ENCODE peak calls at places on chromosomes 12 and 14, in five cellular contexts. D, L, N, M and Z are unnamed samples.

GRCh38 chr12:22993639-22994038 is 368.7 kb downstream of the ETNK1 start:
- DNase-seq in D (peak), L (no peak), N (no peak), M (no peak), Z (no peak)

GRCh38 chr14:61174395-61175386 is 106.4 kb downstream of the TMEM30B start:
- DNase-seq in D (no peak), L (no peak), N (no peak), M (no peak), Z (no peak)

GRCh38 chr12:2891240-2892053 is 756 bp downstream of the TULP3 start:
- DNase-seq in D (peak), L (no peak), N (no peak), M (peak), Z (no peak)

GRCh38 chr14:61337893-61338292 is 16.5 kb downstream of the PRKCH start:
- DNase-seq in D (no peak), L (no peak), N (no peak), M (no peak), Z (no peak)

GRCh38 chr14:104805326-104805678 is 4.4 kb downstream of the ZBTB42 start:
- DNase-seq in D (no peak), L (peak), N (no peak), M (no peak), Z (no peak)

GRCh38 chr12:11768233-11768965 is 118.9 kb downstream of the ETV6 start:
- DNase-seq in D (no peak), L (no peak), N (no peak), M (no peak), Z (no peak)

GRCh38 chr12:21642707-21643389 is 14.8 kb downstream of the LDHB start:
- DNase-seq in D (no peak), L (no peak), N (no peak), M (no peak), Z (no peak)

GRCh38 chr14:94048676-94049624 is 22.8 kb downstream of the OTUB2 start:
- DNase-seq in D (no peak), L (no peak), N (peak), M (peak), Z (no peak)

GRCh38 chr14:75825147-75825592 is 156.6 kb downstream of the TGFB3 start:
- DNase-seq in D (no peak), L (no peak), N (no peak), M (no peak), Z (no peak)

GRCh38 chr12:31106101-31106803 is 32.6 kb downstream of the DDX11 start:
- DNase-seq in D (no peak), L (no peak), N (no peak), M (peak), Z (no peak)

GRCh38 chr14:93137864-93138263 is 22.1 kb upstream of the ITPK1 start:
- DNase-seq in D (peak), L (no peak), N (peak), M (peak), Z (no peak)

GRCh38 chr14:35339761-35340406 is 47.7 kb downstream of the PSMA6 start:
- DNase-seq in D (no peak), L (no peak), N (no peak), M (no peak), Z (no peak)

GRCh38 chr12:88360349-88360748 is 218.2 kb downstream of the TMTC3 start:
- DNase-seq in D (no peak), L (no peak), N (no peak), M (no peak), Z (no peak)

GRCh38 chr12:29316772-29317171 is 64.2 kb downstream of the ERGIC2 start:
- DNase-seq in D (no peak), L (peak), N (no peak), M (no peak), Z (no peak)

GRCh38 chr12:76276499-76277151 is 71.6 kb downstream of the BBS10 start:
- DNase-seq in D (no peak), L (no peak), N (no peak), M (no peak), Z (no peak)

GRCh38 chr14:95507701-95508103 is 8.7 kb downstream of the SYNE3 start:
- DNase-seq in D (peak), L (no peak), N (no peak), M (no peak), Z (peak)

GRCh38 chr14:91417983-91418386 is 365 bp upstream of the CCDC88C start:
- DNase-seq in D (peak), L (no peak), N (no peak), M (peak), Z (no peak)

GRCh38 chr12:78562358-78563205 is 302.0 kb upstream of the SYT1 start:
- DNase-seq in D (peak), L (no peak), N (peak), M (peak), Z (no peak)

GRCh38 chr14:23537351-23538048 is 14.1 kb downstream of the ZFHX2 start:
- DNase-seq in D (no peak), L (no peak), N (no peak), M (no peak), Z (no peak)

GRCh38 chr12:128474916-128475315 is 207.9 kb downstream of the TMEM132C start:
- DNase-seq in D (no peak), L (no peak), N (no peak), M (no peak), Z (no peak)

GRCh38 chr14:71341160-71341559 is 433.9 kb downstream of the PCNX1 start:
- DNase-seq in D (no peak), L (no peak), N (no peak), M (no peak), Z (no peak)

GRCh38 chr14:56147980-56148901 is 30.0 kb downstream of the PELI2 start:
- DNase-seq in D (no peak), L (no peak), N (no peak), M (no peak), Z (no peak)

GRCh38 chr14:53109028-53109687 is 44.0 kb downstream of the DDHD1 start:
- DNase-seq in D (no peak), L (peak), N (no peak), M (no peak), Z (peak)

GRCh38 chr14:69931960-69932359 is 52.7 kb downstream of the SMOC1 start:
- DNase-seq in D (no peak), L (no peak), N (no peak), M (no peak), Z (no peak)

GRCh38 chr14:60064491-60065072 is 27.1 kb upstream of the PCNX4 start:
- DNase-seq in D (peak), L (no peak), N (peak), M (no peak), Z (peak)

GRCh38 chr12:89439946-89440345 is 84.7 kb downstream of the GALNT4 start:
- DNase-seq in D (no peak), L (no peak), N (no peak), M (no peak), Z (no peak)

GRCh38 chr14:91315844-91316267 is 71.4 kb upstream of the GPR68 start:
- DNase-seq in D (no peak), L (no peak), N (no peak), M (no peak), Z (no peak)

GRCh38 chr12:50581226-50582184 is 76.7 kb downstream of the DIP2B start:
- DNase-seq in D (no peak), L (peak), N (no peak), M (no peak), Z (no peak)

GRCh38 chr14:20356422-20356821 is 13.0 kb downstream of the PARP2 start:
- DNase-seq in D (no peak), L (no peak), N (no peak), M (no peak), Z (no peak)

GRCh38 chr12:32455607-32456063 is 56.3 kb downstream of the FGD4 start:
- DNase-seq in D (peak), L (peak), N (no peak), M (peak), Z (peak)

GRCh38 chr12:72742560-72742959 is 470.4 kb downstream of the TRHDE start:
- DNase-seq in D (no peak), L (no peak), N (no peak), M (no peak), Z (no peak)

GRCh38 chr12:6193853-6194815 is 6.1 kb upstream of the CD9 start:
- DNase-seq in D (no peak), L (no peak), N (no peak), M (no peak), Z (no peak)

GRCh38 chr12:117089463-117089862 is 9.8 kb downstream of the TESC start:
- DNase-seq in D (no peak), L (no peak), N (no peak), M (no peak), Z (no peak)

GRCh38 chr12:124993568-124994434 is at the start of gene BRI3BP:
- DNase-seq in D (peak), L (no peak), N (peak), M (peak), Z (no peak)

GRCh38 chr14:66514206-66514605 is 6.3 kb downstream of the GPHN start:
- DNase-seq in D (no peak), L (no peak), N (no peak), M (no peak), Z (no peak)

GRCh38 chr14:51333299-51333698 is 93.3 kb downstream of the TMX1 start:
- DNase-seq in D (no peak), L (no peak), N (no peak), M (no peak), Z (no peak)

GRCh38 chr12:75816892-75817291 is 214.7 kb downstream of the PHLDA1 start:
- DNase-seq in D (peak), L (peak), N (peak), M (peak), Z (peak)

GRCh38 chr14:102086346-102086971 is 385 bp downstream of the HSP90AA1 start:
- DNase-seq in D (peak), L (no peak), N (peak), M (no peak), Z (no peak)